ENCODE peak calls at places on chromosomes 2 and 18, in four cellular contexts. One of them, this sample, is unnamed.

GRCh38 chr2:231413921-231414476 is 18.5 kb downstream of the B3GNT7 start:
- DNase-seq in activated CD8-positive, alpha-beta memory T cell treated with anti-CD3 and anti-CD28 coated beads for 24 hours: no peak
- DNase-seq in HCT116: no peak
- DNase-seq in NCI-H1417: no peak
- DNase-seq in this sample: no peak

GRCh38 chr18:33751613-33752221 is 173.7 kb downstream of the ASXL3 start:
- DNase-seq in activated CD8-positive, alpha-beta memory T cell treated with anti-CD3 and anti-CD28 coated beads for 24 hours: no peak
- DNase-seq in HCT116: no peak
- DNase-seq in NCI-H1417: peak
- DNase-seq in this sample: no peak

GRCh38 chr2:172442072-172442895 is 14.9 kb downstream of the ITGA6 start:
- DNase-seq in activated CD8-positive, alpha-beta memory T cell treated with anti-CD3 and anti-CD28 coated beads for 24 hours: no peak
- DNase-seq in HCT116: peak
- DNase-seq in NCI-H1417: no peak
- DNase-seq in this sample: no peak

GRCh38 chr2:67579207-67579606 is 182.1 kb downstream of the ETAA1 start:
- DNase-seq in activated CD8-positive, alpha-beta memory T cell treated with anti-CD3 and anti-CD28 coated beads for 24 hours: no peak
- DNase-seq in HCT116: no peak
- DNase-seq in NCI-H1417: peak
- DNase-seq in this sample: no peak

GRCh38 chr2:43024515-43024962 is 201.9 kb downstream of the ZFP36L2 start:
- DNase-seq in activated CD8-positive, alpha-beta memory T cell treated with anti-CD3 and anti-CD28 coated beads for 24 hours: peak
- DNase-seq in HCT116: peak
- DNase-seq in NCI-H1417: peak
- DNase-seq in this sample: no peak

GRCh38 chr2:8413589-8414135 is 268.2 kb upstream of the ID2 start:
- DNase-seq in activated CD8-positive, alpha-beta memory T cell treated with anti-CD3 and anti-CD28 coated beads for 24 hours: no peak
- DNase-seq in HCT116: no peak
- DNase-seq in NCI-H1417: no peak
- DNase-seq in this sample: no peak

GRCh38 chr2:25402477-25402876 is 60.8 kb upstream of the DNMT3A start:
- DNase-seq in activated CD8-positive, alpha-beta memory T cell treated with anti-CD3 and anti-CD28 coated beads for 24 hours: no peak
- DNase-seq in HCT116: no peak
- DNase-seq in NCI-H1417: no peak
- DNase-seq in this sample: no peak

GRCh38 chr2:40421643-40422297 is 30.1 kb downstream of the SLC8A1 start:
- DNase-seq in activated CD8-positive, alpha-beta memory T cell treated with anti-CD3 and anti-CD28 coated beads for 24 hours: no peak
- DNase-seq in HCT116: no peak
- DNase-seq in NCI-H1417: no peak
- DNase-seq in this sample: no peak

GRCh38 chr2:201696151-201696659 is 2.2 kb downstream of the MPP4 start:
- DNase-seq in activated CD8-positive, alpha-beta memory T cell treated with anti-CD3 and anti-CD28 coated beads for 24 hours: no peak
- DNase-seq in HCT116: no peak
- DNase-seq in NCI-H1417: no peak
- DNase-seq in this sample: no peak

GRCh38 chr2:54904836-54905235 is 145.4 kb downstream of the RTN4 start:
- DNase-seq in activated CD8-positive, alpha-beta memory T cell treated with anti-CD3 and anti-CD28 coated beads for 24 hours: no peak
- DNase-seq in HCT116: peak
- DNase-seq in NCI-H1417: no peak
- DNase-seq in this sample: no peak

GRCh38 chr2:1744151-1744445 is 217 bp downstream of the PXDN start:
- DNase-seq in activated CD8-positive, alpha-beta memory T cell treated with anti-CD3 and anti-CD28 coated beads for 24 hours: peak
- DNase-seq in HCT116: no peak
- DNase-seq in NCI-H1417: no peak
- DNase-seq in this sample: peak

GRCh38 chr2:66113116-66113515 is 321.8 kb upstream of the MEIS1 start:
- DNase-seq in activated CD8-positive, alpha-beta memory T cell treated with anti-CD3 and anti-CD28 coated beads for 24 hours: no peak
- DNase-seq in HCT116: no peak
- DNase-seq in NCI-H1417: no peak
- DNase-seq in this sample: no peak

GRCh38 chr2:189347540-189347939 is 93.7 kb upstream of the WDR75 start:
- DNase-seq in activated CD8-positive, alpha-beta memory T cell treated with anti-CD3 and anti-CD28 coated beads for 24 hours: no peak
- DNase-seq in HCT116: peak
- DNase-seq in NCI-H1417: no peak
- DNase-seq in this sample: no peak

GRCh38 chr18:3046216-3046808 is 33.4 kb upstream of the LPIN2 start:
- DNase-seq in activated CD8-positive, alpha-beta memory T cell treated with anti-CD3 and anti-CD28 coated beads for 24 hours: peak
- DNase-seq in HCT116: no peak
- DNase-seq in NCI-H1417: no peak
- DNase-seq in this sample: peak

GRCh38 chr2:240234503-240234951 is 94.1 kb upstream of the OTOS start:
- DNase-seq in activated CD8-positive, alpha-beta memory T cell treated with anti-CD3 and anti-CD28 coated beads for 24 hours: no peak
- DNase-seq in HCT116: no peak
- DNase-seq in NCI-H1417: no peak
- DNase-seq in this sample: peak

GRCh38 chr2:62604336-62604735 is 98.3 kb upstream of the TMEM17 start:
- DNase-seq in activated CD8-positive, alpha-beta memory T cell treated with anti-CD3 and anti-CD28 coated beads for 24 hours: no peak
- DNase-seq in HCT116: no peak
- DNase-seq in NCI-H1417: no peak
- DNase-seq in this sample: no peak

GRCh38 chr2:171566753-171567152 is 44.5 kb downstream of the CYBRD1 start:
- DNase-seq in activated CD8-positive, alpha-beta memory T cell treated with anti-CD3 and anti-CD28 coated beads for 24 hours: no peak
- DNase-seq in HCT116: no peak
- DNase-seq in NCI-H1417: no peak
- DNase-seq in this sample: no peak

GRCh38 chr2:100011272-100011711 is 131.1 kb downstream of the AFF3 start:
- DNase-seq in activated CD8-positive, alpha-beta memory T cell treated with anti-CD3 and anti-CD28 coated beads for 24 hours: no peak
- DNase-seq in HCT116: no peak
- DNase-seq in NCI-H1417: no peak
- DNase-seq in this sample: peak

GRCh38 chr18:59669872-59670657 is 27.2 kb downstream of the CCBE1 start:
- DNase-seq in activated CD8-positive, alpha-beta memory T cell treated with anti-CD3 and anti-CD28 coated beads for 24 hours: no peak
- DNase-seq in HCT116: no peak
- DNase-seq in NCI-H1417: no peak
- DNase-seq in this sample: no peak

GRCh38 chr2:137380610-137381009 is 583.7 kb upstream of the HNMT start:
- DNase-seq in activated CD8-positive, alpha-beta memory T cell treated with anti-CD3 and anti-CD28 coated beads for 24 hours: no peak
- DNase-seq in HCT116: no peak
- DNase-seq in NCI-H1417: no peak
- DNase-seq in this sample: no peak

GRCh38 chr2:234951386-234952269 is at the start of gene SH3BP4:
- DNase-seq in activated CD8-positive, alpha-beta memory T cell treated with anti-CD3 and anti-CD28 coated beads for 24 hours: no peak
- DNase-seq in HCT116: no peak
- DNase-seq in NCI-H1417: peak
- DNase-seq in this sample: peak

GRCh38 chr2:98915751-98916358 is 20.2 kb downstream of the CRACDL start:
- DNase-seq in activated CD8-positive, alpha-beta memory T cell treated with anti-CD3 and anti-CD28 coated beads for 24 hours: no peak
- DNase-seq in HCT116: no peak
- DNase-seq in NCI-H1417: no peak
- DNase-seq in this sample: no peak

GRCh38 chr18:53843113-53843512 is 381.4 kb downstream of the MBD2 start:
- DNase-seq in activated CD8-positive, alpha-beta memory T cell treated with anti-CD3 and anti-CD28 coated beads for 24 hours: no peak
- DNase-seq in HCT116: no peak
- DNase-seq in NCI-H1417: no peak
- DNase-seq in this sample: no peak